ENCODE peak calls at places on chromosomes 11 and 22, in five cellular contexts. G is dorsolateral prefrontal cortex, K is stromal cell of bone marrow, C is OCI-M1, F is AG09309. U is an unnamed sample.

GRCh38 chr22:49042877-49043859 is 784.5 kb downstream of the BRD1 start:
- DNase-seq in K (no peak), F (no peak), C (no peak), G (no peak), U (no peak)

GRCh38 chr11:118572075-118572913 is at the start of gene ARCN1:
- DNase-seq in F (no peak), C (peak; percentile 94), G (peak; percentile 54), K (no peak), U (no peak)

GRCh38 chr11:43021466-43021865 is 290.3 kb upstream of the API5 start:
- DNase-seq in C (peak; percentile 58), F (no peak), K (no peak), G (no peak), U (no peak)

GRCh38 chr11:30326114-30326783 is 3.3 kb downstream of the ARL14EP start:
- DNase-seq in G (no peak), C (peak; percentile 22), K (no peak), F (no peak), U (no peak)

GRCh38 chr11:111795333-111795985 is 29.3 kb upstream of the PPP2R1B start:
- DNase-seq in C (no peak), G (no peak), K (peak; percentile 25), F (peak; percentile 48), U (peak; percentile 46)

GRCh38 chr11:62604460-62605130 is 2.9 kb upstream of the MTA2 start:
- DNase-seq in C (no peak), F (no peak), G (no peak), K (no peak), U (no peak)

GRCh38 chr22:19149047-19149883 is 827 bp downstream of the GSC2 start:
- DNase-seq in G (no peak), K (no peak), F (no peak), C (no peak), U (no peak)

GRCh38 chr11:35168606-35169200 is 29.7 kb downstream of the CD44 start:
- DNase-seq in K (no peak), C (no peak), F (no peak), G (no peak), U (no peak)

GRCh38 chr11:7418061-7418460 is 67.2 kb upstream of the OLFML1 start:
- DNase-seq in F (no peak), K (no peak), C (no peak), G (no peak), U (no peak)

GRCh38 chr11:86637976-86638375 is 34.4 kb downstream of the ME3 start:
- DNase-seq in C (peak; percentile 59), K (no peak), G (no peak), F (no peak), U (no peak)

GRCh38 chr22:39738746-39739145 is 154.8 kb downstream of the ENTHD1 start:
- DNase-seq in F (peak; percentile 10), C (no peak), K (peak; percentile 17), G (no peak), U (peak; percentile 16)

GRCh38 chr11:9787981-9788521 is 124.2 kb downstream of the SWAP70 start:
- DNase-seq in F (peak; percentile 97), K (peak; percentile 90), G (no peak), C (peak; percentile 5), U (peak; percentile 55)

GRCh38 chr11:66293777-66294625 is 2.3 kb downstream of the TMEM151A start:
- DNase-seq in C (no peak), F (no peak), K (no peak), G (no peak), U (no peak)

GRCh38 chr22:48432721-48433518 is 1394.8 kb downstream of the BRD1 start:
- DNase-seq in C (no peak), K (no peak), F (no peak), G (no peak), U (no peak)

GRCh38 chr11:62001450-62002178 is 34.2 kb upstream of the FTH1 start:
- DNase-seq in C (no peak), G (no peak), F (no peak), K (no peak), U (no peak)

GRCh38 chr22:17775781-17776470 is 1.7 kb upstream of the BID start:
- DNase-seq in F (no peak), K (no peak), C (no peak), G (no peak), U (no peak)

GRCh38 chr11:78711732-78712131 is 137.1 kb upstream of the NARS2 start:
- DNase-seq in K (no peak), C (no peak), F (no peak), G (no peak), U (no peak)

GRCh38 chr11:70251583-70252285 is 18.8 kb upstream of the PPFIA1 start:
- DNase-seq in C (no peak), F (no peak), K (no peak), G (no peak), U (no peak)

U was measured in AG04449.